ENCODE peak calls at places on chromosome 20, in four cellular contexts. N is stomach; P is HL-60; F is CD4-positive, CD25-positive, alpha-beta regulatory T cell. T is an unnamed sample.
A peak's percentile ranks its signal among the peaks of the same experiment; 100 is the strongest.

GRCh38 chr20:62030834-62031434 is 34.7 kb downstream of the TAF4 start:
- DNase-seq in F (peak; percentile 35), P (peak; percentile 41), N (no peak), T (no peak)

GRCh38 chr20:49210101-49210749 is 9.0 kb upstream of the DDX27 start:
- DNase-seq in N (no peak), F (no peak), P (no peak), T (no peak)

GRCh38 chr20:61819921-61820825 is 245.5 kb downstream of the TAF4 start:
- DNase-seq in P (no peak), F (no peak), N (no peak), T (no peak)

GRCh38 chr20:12970372-12970821 is 38.4 kb upstream of the SPTLC3 start:
- DNase-seq in N (no peak), P (no peak), F (no peak), T (no peak)

GRCh38 chr20:18717062-18717461 is 96.5 kb upstream of the SCP2D1 start:
- DNase-seq in N (no peak), P (no peak), F (no peak), T (no peak)

GRCh38 chr20:37314617-37315292 is 25.3 kb downstream of the MANBAL start:
- DNase-seq in F (no peak), P (no peak), N (no peak), T (no peak)

GRCh38 chr20:60242836-60243520 is 284.8 kb downstream of the CDH26 start:
- DNase-seq in N (no peak), P (no peak), F (no peak), T (no peak)

GRCh38 chr20:41213150-41213820 is 75.9 kb downstream of the PLCG1 start:
- DNase-seq in P (no peak), F (no peak), N (no peak), T (no peak)

GRCh38 chr20:47465335-47466090 is 36.2 kb upstream of the NCOA3 start:
- DNase-seq in P (no peak), F (no peak), N (no peak), T (no peak)

GRCh38 chr20:39631557-39631956 is 669.4 kb downstream of the DHX35 start:
- DNase-seq in F (no peak), N (no peak), P (no peak), T (no peak)

GRCh38 chr20:25277941-25278521 is 30.1 kb downstream of the PYGB start:
- DNase-seq in N (peak; percentile 23), P (no peak), F (no peak), T (no peak)

GRCh38 chr20:46093531-46093930 is 3.8 kb upstream of the NCOA5 start:
- DNase-seq in F (no peak), N (no peak), P (no peak), T (no peak)

GRCh38 chr20:47963022-47963421 is 177.7 kb upstream of the SULF2 start:
- DNase-seq in N (no peak), P (no peak), F (no peak), T (no peak)

T was measured in mucosa of descending colon.